ENCODE peak calls at places on chromosomes 2 and 18, in ten cellular contexts. Z is AG04449; E is stimulated activated naive CD4-positive, alpha-beta T cell treated with Interleukin-2 at 50 U/mL for 16 hours; D is immature natural killer cell; V is cardiac fibroblast; W is activated T-cell treated with anti-CD3 and anti-CD28 coated beads for 4 hours; X is HT1080; A is left cardiac atrium; J is ecto neural progenitor cell; S is EH. C is an unnamed sample.

GRCh38 chr2:61763605-61764034 is 90.2 kb downstream of the FAM161A start:
- DNase-seq in E (no peak), S (peak; percentile 90), Z (peak; percentile 38), J (peak; percentile 81), A (peak; percentile 86), D (no peak), X (no peak), V (peak; percentile 91), W (no peak), C (peak; percentile 21)

GRCh38 chr2:134398300-134398699 is 144.4 kb downstream of the MGAT5 start:
- DNase-seq in S (peak; percentile 98), W (no peak), E (no peak), V (peak; percentile 97), D (no peak), Z (no peak), A (no peak), J (no peak), X (peak; percentile 89), C (no peak)

GRCh38 chr2:237527241-237527640 is 39.1 kb upstream of the PRLH start:
- DNase-seq in E (no peak), J (no peak), X (no peak), D (no peak), A (no peak), Z (no peak), V (no peak), W (no peak), S (no peak), C (no peak)

GRCh38 chr18:49114556-49114955 is 163.8 kb upstream of the SMAD7 start:
- DNase-seq in D (no peak), V (no peak), W (no peak), A (no peak), Z (no peak), X (no peak), S (no peak), E (no peak), J (no peak), C (no peak)

GRCh38 chr2:37870829-37871228 is 54.3 kb upstream of the RMDN2 start:
- DNase-seq in S (peak; percentile 53), D (no peak), W (no peak), X (no peak), J (no peak), A (no peak), Z (no peak), E (no peak), V (peak; percentile 30), C (no peak)

GRCh38 chr2:113910110-113910717 is 20.3 kb downstream of the ACTR3 start:
- DNase-seq in V (peak; percentile 49), Z (no peak), X (no peak), D (no peak), J (no peak), W (peak; percentile 70), E (peak; percentile 31), S (no peak), A (no peak), C (peak; percentile 52)

GRCh38 chr18:58396144-58396543 is 232.7 kb downstream of the ALPK2 start:
- DNase-seq in V (no peak), X (no peak), E (no peak), Z (no peak), J (no peak), S (no peak), W (no peak), D (no peak), A (no peak), C (no peak)

GRCh38 chr2:152400607-152401214 is 65.7 kb downstream of the FMNL2 start:
- DNase-seq in X (no peak), D (no peak), S (peak; percentile 59), J (no peak), W (no peak), V (no peak), Z (no peak), E (no peak), A (no peak), C (no peak)

GRCh38 chr2:132757676-132758075 is 87.7 kb upstream of the LYPD1 start:
- DNase-seq in S (peak; percentile 58), Z (peak; percentile 17), J (no peak), E (no peak), D (no peak), A (no peak), W (no peak), V (peak; percentile 43), X (no peak), C (no peak)

GRCh38 chr18:74351354-74351753 is 35.7 kb downstream of the C18orf63 start:
- DNase-seq in J (no peak), V (peak; percentile 82), Z (no peak), E (no peak), A (no peak), W (no peak), S (peak; percentile 66), D (no peak), X (peak; percentile 87), C (no peak)

GRCh38 chr2:225494100-225494459 is 94.6 kb downstream of the NYAP2 start:
- DNase-seq in E (no peak), A (no peak), V (no peak), S (no peak), W (no peak), Z (no peak), D (no peak), J (no peak), X (peak; percentile 52), C (no peak)

GRCh38 chr18:79779700-79780190 is 18.0 kb upstream of the KCNG2 start:
- DNase-seq in J (no peak), X (no peak), E (no peak), D (no peak), V (no peak), A (no peak), S (no peak), Z (no peak), W (no peak), C (no peak)

GRCh38 chr2:239596792-239597191 is 196.0 kb upstream of the HDAC4 start:
- DNase-seq in J (no peak), D (no peak), V (no peak), W (no peak), A (no peak), E (no peak), X (no peak), S (no peak), Z (no peak), C (no peak)

GRCh38 chr2:238024986-238025385 is 35.8 kb upstream of the SCLY start:
- DNase-seq in A (no peak), E (no peak), D (peak; percentile 45), S (peak; percentile 64), W (no peak), Z (peak; percentile 17), J (no peak), X (peak; percentile 81), V (peak; percentile 65), C (no peak)

GRCh38 chr18:48802543-48803428 is 148.0 kb downstream of the SMAD7 start:
- DNase-seq in W (no peak), A (peak; percentile 24), X (no peak), D (no peak), J (peak; percentile 39), V (no peak), E (no peak), S (no peak), Z (no peak), C (no peak)

GRCh38 chr2:151891566-151892194 is 63.5 kb upstream of the ARL5A start:
- DNase-seq in E (no peak), D (no peak), J (no peak), W (no peak), Z (no peak), V (no peak), A (no peak), X (peak; percentile 10), S (no peak), C (no peak)

GRCh38 chr18:22493940-22494339 is 76.2 kb upstream of the CTAGE1 start:
- DNase-seq in V (peak; percentile 31), D (no peak), W (no peak), S (peak; percentile 90), Z (no peak), A (no peak), X (no peak), J (no peak), E (no peak), C (no peak)

GRCh38 chr2:241099246-241099645 is 2.8 kb downstream of the MTERF4 start:
- DNase-seq in S (no peak), Z (no peak), X (no peak), E (no peak), A (no peak), V (no peak), J (no peak), W (no peak), D (no peak), C (no peak)

GRCh38 chr2:236661064-236661761 is 91.6 kb downstream of the ACKR3 start:
- DNase-seq in W (no peak), Z (no peak), J (peak; percentile 41), E (no peak), D (no peak), V (peak; percentile 14), X (peak; percentile 72), S (peak; percentile 63), A (no peak), C (no peak)

GRCh38 chr2:120398051-120398960 is 52.4 kb downstream of the INHBB start:
- DNase-seq in D (no peak), Z (peak; percentile 70), V (peak; percentile 22), E (no peak), A (peak; percentile 12), J (peak; percentile 46), W (no peak), S (peak; percentile 90), X (no peak), C (no peak)

GRCh38 chr18:63365909-63366269 is 1.1 kb downstream of the KDSR start:
- DNase-seq in V (no peak), D (peak; percentile 11), A (no peak), Z (no peak), S (peak; percentile 27), X (no peak), W (no peak), J (peak; percentile 46), E (no peak), C (no peak)

GRCh38 chr18:59650266-59650820 is 46.9 kb downstream of the CCBE1 start:
- DNase-seq in A (no peak), W (no peak), X (no peak), V (no peak), D (no peak), S (peak; percentile 88), E (no peak), Z (peak; percentile 71), J (no peak), C (no peak)

GRCh38 chr2:96151595-96152300 is 6.5 kb upstream of the DUSP2 start:
- DNase-seq in Z (no peak), S (no peak), A (no peak), E (no peak), D (no peak), W (no peak), X (no peak), J (no peak), V (no peak), C (no peak)

GRCh38 chr2:148501545-148501944 is 143.0 kb upstream of the EPC2 start:
- DNase-seq in V (no peak), J (no peak), S (peak; percentile 11), W (no peak), X (no peak), D (no peak), E (no peak), Z (no peak), A (no peak), C (no peak)

GRCh38 chr2:176679306-176679705 is 410.1 kb downstream of the MTX2 start:
- DNase-seq in X (no peak), S (no peak), V (no peak), A (no peak), D (no peak), W (no peak), J (no peak), Z (no peak), E (no peak), C (no peak)

GRCh38 chr2:109318150-109318948 is 189.3 kb downstream of the SH3RF3 start:
- DNase-seq in W (no peak), V (peak; percentile 97), E (no peak), X (no peak), S (peak; percentile 98), J (no peak), D (no peak), Z (peak; percentile 69), A (peak; percentile 82), C (no peak)

GRCh38 chr18:28793911-28794310 is 617.0 kb upstream of the CDH2 start:
- DNase-seq in D (no peak), V (peak; percentile 49), S (no peak), J (no peak), Z (no peak), A (no peak), E (no peak), X (peak; percentile 14), W (no peak), C (no peak)

GRCh38 chr18:7579176-7579922 is 12.2 kb downstream of the PTPRM start:
- DNase-seq in W (no peak), J (no peak), Z (no peak), A (no peak), D (no peak), S (peak; percentile 47), X (no peak), V (peak; percentile 25), E (no peak), C (no peak)

C was measured in activated T-helper 9 cell treated with anti-CD3 and anti-CD28 coated beads, Interleukin-2, amount 50 U/mL, for 16 hours.